ENCODE peak calls at places on chromosomes 16 and 17, in six cellular contexts. Y is HCT116, D is WTC11, P is HepG2, F is GM12878, H is H1. G is an unnamed sample.

GRCh38 chr16:83138512-83138911 is 511.7 kb downstream of the CDH13 start:
- DNase-seq in D (no peak), P (no peak), Y (no peak), H (no peak), F (no peak), G (no peak)

GRCh38 chr17:61406871-61407210 is 7.2 kb downstream of the TBX2 start:
- DNase-seq in F (no peak), Y (no peak), D (peak; percentile 10), P (no peak), H (no peak), G (no peak)

GRCh38 chr16:68078726-68079615 is 6.2 kb upstream of the NFATC3 start:
- DNase-seq in P (no peak), F (no peak), D (no peak), H (peak; percentile 28), Y (no peak), G (no peak)

GRCh38 chr16:78571880-78572279 is 472.4 kb downstream of the WWOX start:
- DNase-seq in H (no peak), F (no peak), D (no peak), P (no peak), Y (no peak), G (no peak)

GRCh38 chr17:10649031-10649430 is 8.1 kb downstream of the MYH3 start:
- DNase-seq in P (no peak), F (no peak), H (no peak), D (no peak), Y (no peak), G (no peak)

GRCh38 chr16:68478526-68479249 is 30.4 kb upstream of the SMPD3 start:
- DNase-seq in F (no peak), H (no peak), Y (no peak), D (no peak), P (no peak), G (no peak)

GRCh38 chr17:33234930-33235685 is 58.0 kb downstream of the ASIC2 start:
- DNase-seq in Y (no peak), D (no peak), F (no peak), H (no peak), P (no peak), G (no peak)

GRCh38 chr17:55764610-55765009 is 13.8 kb downstream of the PCTP start:
- DNase-seq in H (no peak), P (no peak), Y (no peak), F (no peak), D (no peak), G (no peak)

GRCh38 chr17:77281904-77282367 is 141.2 kb downstream of the SEC14L1 start:
- DNase-seq in Y (no peak), D (peak; percentile 25), P (no peak), F (no peak), H (peak; percentile 64), G (no peak)

GRCh38 chr17:13491916-13492315 is 109.8 kb downstream of the HS3ST3A1 start:
- DNase-seq in Y (no peak), H (no peak), D (no peak), F (no peak), P (no peak), G (no peak)

GRCh38 chr17:34301986-34302385 is 16.4 kb downstream of the CCL11 start:
- DNase-seq in F (no peak), D (no peak), P (no peak), Y (no peak), H (no peak), G (no peak)

GRCh38 chr17:55699178-55699865 is 23.3 kb downstream of the TMEM100 start:
- DNase-seq in D (no peak), H (no peak), F (no peak), Y (no peak), P (no peak), G (no peak)

GRCh38 chr16:5188318-5189025 is 90.9 kb upstream of the EEF2KMT start:
- DNase-seq in H (no peak), P (no peak), D (no peak), Y (no peak), F (no peak), G (no peak)

GRCh38 chr17:33939959-33940358 is 315.1 kb upstream of the CCL2 start:
- DNase-seq in Y (no peak), D (no peak), H (no peak), P (no peak), F (no peak), G (no peak)

GRCh38 chr16:2614761-2615191 is 67.5 kb upstream of the KCTD5 start:
- DNase-seq in H (no peak), F (no peak), P (no peak), D (no peak), Y (no peak), G (no peak)

GRCh38 chr16:3951861-3952332 is 71.4 kb upstream of the CREBBP start:
- DNase-seq in P (no peak), Y (no peak), D (no peak), H (no peak), F (no peak), G (no peak)

GRCh38 chr16:55047331-55047730 is 116.7 kb downstream of the IRX5 start:
- DNase-seq in D (no peak), F (no peak), Y (no peak), H (no peak), P (no peak), G (no peak)

GRCh38 chr17:63927464-63928171 is 4.5 kb downstream of the CD79B start:
- DNase-seq in Y (no peak), F (no peak), P (no peak), D (no peak), H (no peak), G (no peak)

GRCh38 chr17:32111141-32111771 is 31.0 kb upstream of the RHOT1 start:
- DNase-seq in D (peak; percentile 73), Y (no peak), P (peak; percentile 52), F (no peak), H (peak; percentile 76), G (peak; percentile 37)

GRCh38 chr16:79609861-79610260 is 9.3 kb upstream of the MAF start:
- DNase-seq in F (no peak), Y (no peak), D (no peak), P (no peak), H (no peak), G (no peak)

GRCh38 chr16:50506543-50506937 is 41.7 kb upstream of the NKD1 start:
- DNase-seq in F (no peak), Y (no peak), H (no peak), D (no peak), P (no peak), G (no peak)

GRCh38 chr17:20026960-20027359 is 17.8 kb downstream of the SPECC1 start:
- DNase-seq in H (no peak), P (no peak), F (no peak), Y (no peak), D (no peak), G (no peak)

GRCh38 chr16:31371619-31372484 is 16.9 kb downstream of the ITGAX start:
- DNase-seq in D (no peak), F (no peak), H (no peak), P (peak; percentile 53), Y (no peak), G (no peak)

GRCh38 chr16:89009343-89010209 is 32.6 kb upstream of the CBFA2T3 start:
- DNase-seq in Y (no peak), P (no peak), F (no peak), D (peak; percentile 63), H (peak; percentile 65), G (peak; percentile 68)

GRCh38 chr16:79294568-79294967 is 306.0 kb downstream of the MAF start:
- DNase-seq in F (no peak), P (peak; percentile 6), Y (no peak), D (no peak), H (no peak), G (no peak)

GRCh38 chr17:73068322-73069153 is 23.9 kb downstream of the SLC39A11 start:
- DNase-seq in D (no peak), Y (no peak), F (no peak), H (no peak), P (peak; percentile 99), G (no peak)
- TF ChIP-seq ATF3 in D (no peak), Y (no peak), F (no peak), H (no peak), P (peak; percentile 46), G (no peak)

GRCh38 chr17:27566673-27567562 is 64.1 kb upstream of the LGALS9 start:
- DNase-seq in D (no peak), P (no peak), H (no peak), F (no peak), Y (no peak), G (no peak)

GRCh38 chr17:27565874-27566672 is 64.9 kb upstream of the LGALS9 start:
- DNase-seq in F (no peak), D (no peak), Y (no peak), P (no peak), H (no peak), G (peak; percentile 25)

GRCh38 chr17:27568216-27568615 is 62.8 kb upstream of the LGALS9 start:
- DNase-seq in Y (no peak), D (no peak), H (no peak), F (no peak), P (no peak), G (no peak)

GRCh38 chr17:27568811-27569210 is 62.2 kb upstream of the LGALS9 start:
- DNase-seq in D (no peak), Y (no peak), F (no peak), P (no peak), H (no peak), G (no peak)

GRCh38 chr17:27567563-27567859 is 63.5 kb upstream of the LGALS9 start:
- DNase-seq in F (no peak), H (no peak), Y (no peak), D (no peak), P (no peak), G (no peak)
- TF ChIP-seq ATF3 in F (no peak), H (no peak), Y (no peak), D (no peak), P (no peak), G (no peak)

GRCh38 chr17:28372945-28373274 is 1.4 kb downstream of the SARM1 start:
- DNase-seq in F (no peak), H (no peak), Y (no peak), P (no peak), D (no peak), G (no peak)
- TF ChIP-seq ATF3 in F (no peak), H (no peak), Y (no peak), P (no peak), D (no peak), G (no peak)

GRCh38 chr16:8867483-8868271 is 1.1 kb downstream of the CARHSP1 start:
- DNase-seq in P (no peak), F (no peak), D (no peak), H (no peak), Y (no peak), G (peak; percentile 55)
- TF ChIP-seq ATF3 in P (no peak), F (no peak), D (no peak), H (no peak), Y (no peak), G (no peak)

GRCh38 chr17:40168262-40168832 is 8.9 kb upstream of the RAPGEFL1 start:
- DNase-seq in D (no peak), H (peak; percentile 59), Y (peak; percentile 28), P (peak; percentile 77), F (peak; percentile 15), G (peak; percentile 51)
- TF ChIP-seq ATF3 in D (no peak), H (no peak), Y (no peak), P (no peak), F (no peak), G (no peak)